ENCODE peak calls at places on chromosomes 13 and 19, in nine cellular contexts. F is stimulated activated CD8-positive, alpha-beta memory T cell treated with anti-CD3 and anti-CD28 coated beads, Interleukin-4, amount 100 ng/mL, for 24 hours; O is cardiac fibroblast; P is NCI-H1092; H is HEK293T; D is Daoy; S is activated T-cell treated with anti-CD3 and anti-CD28 coated beads, Interleukin-2, amount 50 U/mL, for 72 hours; U is hypothalamus; N is skeletal muscle cell. I is an unnamed sample.

GRCh38 chr13:22402682-22403081 is 731.8 kb downstream of the FGF9 start:
- DNase-seq in F (no peak), O (no peak), P (no peak), H (no peak), D (no peak), S (no peak), U (no peak), N (no peak), I (no peak)

GRCh38 chr13:79541426-79542049 is 60.6 kb downstream of the NDFIP2 start:
- DNase-seq in F (no peak), O (peak; percentile 86), P (peak; percentile 66), H (peak; percentile 40), D (peak; percentile 21), S (no peak), U (no peak), N (no peak), I (peak; percentile 37)

GRCh38 chr13:45989607-45990006 is 62.9 kb downstream of the ZC3H13 start:
- DNase-seq in F (no peak), O (peak; percentile 83), P (no peak), H (no peak), D (no peak), S (no peak), U (no peak), N (peak; percentile 63), I (no peak)

GRCh38 chr19:36008336-36008978 is at the start of gene SYNE4:
- DNase-seq in F (no peak), O (no peak), P (no peak), H (no peak), D (no peak), S (no peak), U (no peak), N (no peak), I (no peak)

GRCh38 chr19:38405276-38405675 is 2.4 kb downstream of the FAM98C start:
- DNase-seq in F (no peak), O (no peak), P (no peak), H (no peak), D (no peak), S (no peak), U (no peak), N (no peak), I (no peak)

GRCh38 chr19:12543855-12544254 is 7.4 kb downstream of the ZNF564 start:
- DNase-seq in F (no peak), O (peak; percentile 74), P (no peak), H (no peak), D (no peak), S (no peak), U (no peak), N (no peak), I (no peak)

GRCh38 chr13:28792992-28793391 is 27.1 kb upstream of the MTUS2 start:
- DNase-seq in F (no peak), O (peak; percentile 83), P (no peak), H (no peak), D (peak; percentile 14), S (no peak), U (no peak), N (peak; percentile 54), I (no peak)

GRCh38 chr13:21670883-21671792 is at the start of gene FGF9:
- DNase-seq in F (peak; percentile 71), O (peak; percentile 74), P (peak; percentile 85), H (peak; percentile 67), D (peak; percentile 85), S (peak; percentile 83), U (peak; percentile 44), N (peak; percentile 32), I (peak; percentile 72)

GRCh38 chr19:10389863-10390262 is 9.5 kb upstream of the TYK2 start:
- DNase-seq in F (no peak), O (no peak), P (no peak), H (no peak), D (no peak), S (no peak), U (no peak), N (no peak), I (no peak)

GRCh38 chr13:99553033-99553432 is 51.8 kb downstream of the TM9SF2 start:
- DNase-seq in F (no peak), O (no peak), P (no peak), H (no peak), D (no peak), S (no peak), U (no peak), N (no peak), I (no peak)

GRCh38 chr19:29092712-29093552 is 120.0 kb downstream of the UQCRFS1 start:
- DNase-seq in F (no peak), O (no peak), P (no peak), H (no peak), D (no peak), S (no peak), U (no peak), N (no peak), I (no peak)

GRCh38 chr19:32830231-32831014 is 39.1 kb downstream of the SLC7A9 start:
- DNase-seq in F (no peak), O (peak; percentile 33), P (no peak), H (no peak), D (peak; percentile 88), S (no peak), U (no peak), N (peak; percentile 24), I (no peak)

GRCh38 chr13:75319244-75319643 is 162.7 kb downstream of the TBC1D4 start:
- DNase-seq in F (no peak), O (peak; percentile 71), P (no peak), H (no peak), D (peak; percentile 4), S (no peak), U (no peak), N (no peak), I (no peak)

GRCh38 chr13:51935326-51936171 is 73.8 kb downstream of the CCDC70 start:
- DNase-seq in F (no peak), O (peak; percentile 8), P (no peak), H (peak; percentile 48), D (peak; percentile 41), S (no peak), U (no peak), N (no peak), I (no peak)

GRCh38 chr13:113981611-113982295 is 7.9 kb upstream of the C13orf46 start:
- DNase-seq in F (no peak), O (no peak), P (no peak), H (no peak), D (no peak), S (no peak), U (no peak), N (no peak), I (no peak)

GRCh38 chr13:113009743-113010509 is 40.9 kb downstream of the MCF2L start:
- DNase-seq in F (no peak), O (peak; percentile 31), P (no peak), H (no peak), D (no peak), S (no peak), U (no peak), N (no peak), I (no peak)

GRCh38 chr13:48275507-48275906 is 28.0 kb upstream of the RB1 start:
- DNase-seq in F (no peak), O (peak; percentile 16), P (no peak), H (no peak), D (no peak), S (no peak), U (no peak), N (no peak), I (no peak)

GRCh38 chr13:43766766-43767165 is 20.0 kb downstream of the ENOX1 start:
- DNase-seq in F (no peak), O (no peak), P (no peak), H (no peak), D (no peak), S (no peak), U (no peak), N (no peak), I (no peak)

GRCh38 chr19:5803752-5804515 is 933 bp upstream of the NRTN start:
- DNase-seq in F (peak; percentile 90), O (peak; percentile 83), P (peak; percentile 85), H (peak; percentile 96), D (peak; percentile 96), S (peak; percentile 98), U (peak; percentile 54), N (peak; percentile 44), I (peak; percentile 87)

GRCh38 chr13:90683711-90684131 is 663.8 kb upstream of the MIR17HG start:
- DNase-seq in F (no peak), O (peak; percentile 46), P (no peak), H (no peak), D (no peak), S (no peak), U (no peak), N (no peak), I (no peak)

GRCh38 chr13:98664510-98664909 is 87.6 kb upstream of the STK24 start:
- DNase-seq in F (no peak), O (no peak), P (peak; percentile 31), H (no peak), D (no peak), S (no peak), U (no peak), N (no peak), I (no peak)

GRCh38 chr13:32323912-32324311 is 8.6 kb downstream of the BRCA2 start:
- DNase-seq in F (no peak), O (peak; percentile 86), P (no peak), H (no peak), D (no peak), S (no peak), U (no peak), N (no peak), I (no peak)

GRCh38 chr13:36297600-36298338 is at the start of gene CCDC169:
- DNase-seq in F (peak; percentile 31), O (peak; percentile 61), P (peak; percentile 9), H (peak; percentile 8), D (peak; percentile 77), S (peak; percentile 80), U (peak; percentile 60), N (no peak), I (peak; percentile 33)